ENCODE peak calls at places on chromosome 13, in seven cellular contexts. One of them, this sample, is unnamed.

GRCh38 chr13:67148219-67148583 is 81.9 kb downstream of the PCDH9 start:
- DNase-seq in neural progenitor cell: no peak
- DNase-seq in esophagus squamous epithelium: no peak
- DNase-seq in CD4-positive, alpha-beta memory T cell: no peak
- DNase-seq in CD8-positive, alpha-beta T cell: no peak
- DNase-seq in IMR-90: peak; percentile 68
- DNase-seq in heart left ventricle: no peak
- DNase-seq in this sample: no peak

GRCh38 chr13:41216160-41216559 is 21.8 kb upstream of the KBTBD7 start:
- DNase-seq in heart left ventricle: no peak
- DNase-seq in CD8-positive, alpha-beta T cell: no peak
- DNase-seq in neural progenitor cell: no peak
- DNase-seq in IMR-90: peak; percentile 82
- DNase-seq in esophagus squamous epithelium: no peak
- DNase-seq in CD4-positive, alpha-beta memory T cell: no peak
- DNase-seq in this sample: no peak

GRCh38 chr13:38409771-38410170 is 60.1 kb downstream of the UFM1 start:
- DNase-seq in neural progenitor cell: no peak
- DNase-seq in CD8-positive, alpha-beta T cell: no peak
- DNase-seq in heart left ventricle: no peak
- DNase-seq in IMR-90: no peak
- DNase-seq in CD4-positive, alpha-beta memory T cell: no peak
- DNase-seq in esophagus squamous epithelium: no peak
- DNase-seq in this sample: no peak

GRCh38 chr13:39422845-39423565 is 180.0 kb downstream of the LHFPL6 start:
- DNase-seq in CD8-positive, alpha-beta T cell: no peak
- DNase-seq in neural progenitor cell: no peak
- DNase-seq in heart left ventricle: no peak
- DNase-seq in IMR-90: no peak
- DNase-seq in esophagus squamous epithelium: no peak
- DNase-seq in CD4-positive, alpha-beta memory T cell: no peak
- DNase-seq in this sample: no peak

GRCh38 chr13:41746259-41746658 is 214.7 kb downstream of the VWA8 start:
- DNase-seq in CD8-positive, alpha-beta T cell: no peak
- DNase-seq in heart left ventricle: no peak
- DNase-seq in CD4-positive, alpha-beta memory T cell: no peak
- DNase-seq in IMR-90: peak; percentile 79
- DNase-seq in neural progenitor cell: no peak
- DNase-seq in esophagus squamous epithelium: no peak
- DNase-seq in this sample: no peak

GRCh38 chr13:68551701-68552522 is 1321.8 kb upstream of the PCDH9 start:
- DNase-seq in heart left ventricle: no peak
- DNase-seq in neural progenitor cell: no peak
- DNase-seq in esophagus squamous epithelium: no peak
- DNase-seq in CD4-positive, alpha-beta memory T cell: no peak
- DNase-seq in IMR-90: no peak
- DNase-seq in CD8-positive, alpha-beta T cell: no peak
- DNase-seq in this sample: no peak

GRCh38 chr13:41700790-41701310 is 243.5 kb downstream of the RGCC start:
- DNase-seq in CD8-positive, alpha-beta T cell: no peak
- DNase-seq in CD4-positive, alpha-beta memory T cell: no peak
- DNase-seq in neural progenitor cell: no peak
- DNase-seq in IMR-90: peak; percentile 66
- DNase-seq in heart left ventricle: peak; percentile 38
- DNase-seq in esophagus squamous epithelium: no peak
- DNase-seq in this sample: no peak

GRCh38 chr13:20475927-20476691 is 49.5 kb downstream of the CRYL1 start:
- DNase-seq in esophagus squamous epithelium: no peak
- DNase-seq in heart left ventricle: no peak
- DNase-seq in IMR-90: no peak
- DNase-seq in neural progenitor cell: peak; percentile 26
- DNase-seq in CD8-positive, alpha-beta T cell: peak; percentile 68
- DNase-seq in CD4-positive, alpha-beta memory T cell: peak; percentile 78
- DNase-seq in this sample: peak; percentile 59

GRCh38 chr13:90938848-90939247 is 408.6 kb upstream of the MIR17HG start:
- DNase-seq in IMR-90: no peak
- DNase-seq in heart left ventricle: no peak
- DNase-seq in esophagus squamous epithelium: no peak
- DNase-seq in CD8-positive, alpha-beta T cell: no peak
- DNase-seq in neural progenitor cell: no peak
- DNase-seq in CD4-positive, alpha-beta memory T cell: no peak
- DNase-seq in this sample: no peak

GRCh38 chr13:87094646-87095045 is 576.5 kb upstream of the SLITRK5 start:
- DNase-seq in heart left ventricle: no peak
- DNase-seq in IMR-90: no peak
- DNase-seq in esophagus squamous epithelium: no peak
- DNase-seq in CD4-positive, alpha-beta memory T cell: no peak
- DNase-seq in CD8-positive, alpha-beta T cell: no peak
- DNase-seq in neural progenitor cell: peak; percentile 49
- DNase-seq in this sample: no peak

GRCh38 chr13:24365191-24365590 is 55.8 kb downstream of the C1QTNF9 start:
- DNase-seq in heart left ventricle: no peak
- DNase-seq in IMR-90: no peak
- DNase-seq in neural progenitor cell: no peak
- DNase-seq in CD8-positive, alpha-beta T cell: no peak
- DNase-seq in CD4-positive, alpha-beta memory T cell: no peak
- DNase-seq in esophagus squamous epithelium: no peak
- DNase-seq in this sample: no peak

GRCh38 chr13:110564472-110564985 is 3.0 kb upstream of the RAB20 start:
- DNase-seq in CD8-positive, alpha-beta T cell: no peak
- DNase-seq in IMR-90: no peak
- DNase-seq in CD4-positive, alpha-beta memory T cell: no peak
- DNase-seq in neural progenitor cell: no peak
- DNase-seq in heart left ventricle: no peak
- DNase-seq in esophagus squamous epithelium: no peak
- DNase-seq in this sample: no peak

GRCh38 chr13:30346159-30346788 is 38.9 kb upstream of the KATNAL1 start:
- DNase-seq in CD4-positive, alpha-beta memory T cell: peak; percentile 80
- DNase-seq in neural progenitor cell: no peak
- DNase-seq in esophagus squamous epithelium: no peak
- DNase-seq in CD8-positive, alpha-beta T cell: peak; percentile 65
- DNase-seq in IMR-90: no peak
- DNase-seq in heart left ventricle: no peak
- DNase-seq in this sample: no peak

GRCh38 chr13:60572003-60572792 is 175.2 kb downstream of the TDRD3 start:
- DNase-seq in esophagus squamous epithelium: no peak
- DNase-seq in heart left ventricle: no peak
- DNase-seq in IMR-90: peak; percentile 85
- DNase-seq in CD8-positive, alpha-beta T cell: no peak
- DNase-seq in neural progenitor cell: peak; percentile 20
- DNase-seq in CD4-positive, alpha-beta memory T cell: no peak
- DNase-seq in this sample: no peak

GRCh38 chr13:99339736-99340392 is 32.7 kb upstream of the GPR183 start:
- DNase-seq in CD8-positive, alpha-beta T cell: peak; percentile 69
- DNase-seq in CD4-positive, alpha-beta memory T cell: peak; percentile 71
- DNase-seq in heart left ventricle: no peak
- DNase-seq in esophagus squamous epithelium: no peak
- DNase-seq in neural progenitor cell: no peak
- DNase-seq in IMR-90: peak; percentile 72
- DNase-seq in this sample: no peak

GRCh38 chr13:93788456-93788855 is 561.8 kb downstream of the GPC6 start:
- DNase-seq in heart left ventricle: no peak
- DNase-seq in esophagus squamous epithelium: no peak
- DNase-seq in CD8-positive, alpha-beta T cell: no peak
- DNase-seq in neural progenitor cell: no peak
- DNase-seq in CD4-positive, alpha-beta memory T cell: no peak
- DNase-seq in IMR-90: no peak
- DNase-seq in this sample: no peak

GRCh38 chr13:44843403-44843802 is 145.9 kb downstream of the NUFIP1 start:
- DNase-seq in CD4-positive, alpha-beta memory T cell: no peak
- DNase-seq in CD8-positive, alpha-beta T cell: no peak
- DNase-seq in IMR-90: peak; percentile 34
- DNase-seq in heart left ventricle: no peak
- DNase-seq in neural progenitor cell: no peak
- DNase-seq in esophagus squamous epithelium: no peak
- DNase-seq in this sample: no peak

GRCh38 chr13:67267136-67267535 is 37.0 kb upstream of the PCDH9 start:
- DNase-seq in IMR-90: peak; percentile 35
- DNase-seq in esophagus squamous epithelium: no peak
- DNase-seq in CD8-positive, alpha-beta T cell: no peak
- DNase-seq in heart left ventricle: no peak
- DNase-seq in CD4-positive, alpha-beta memory T cell: no peak
- DNase-seq in neural progenitor cell: no peak
- DNase-seq in this sample: no peak

DNA sequence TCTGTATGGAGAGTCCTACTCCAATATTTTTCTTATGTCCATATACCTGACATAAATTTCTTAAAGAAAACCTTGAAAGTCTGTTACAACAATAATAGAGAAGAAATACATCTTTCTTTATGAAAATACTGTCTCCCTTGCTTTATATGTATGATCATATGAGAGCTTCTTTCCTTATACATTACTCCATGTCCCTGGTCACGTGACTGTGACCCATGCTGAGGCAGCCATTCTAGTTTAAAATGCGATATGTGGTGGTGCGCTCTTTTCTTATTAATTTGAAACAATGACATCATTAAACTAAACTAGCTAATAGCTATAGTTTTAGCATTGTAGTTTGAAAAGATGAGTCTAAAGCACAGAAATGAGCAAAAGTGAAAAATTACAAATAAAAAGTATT is 1120.3 kb upstream of the PRR20A start:
- DNase-seq in esophagus squamous epithelium: no peak
- DNase-seq in neural progenitor cell: no peak
- DNase-seq in CD4-positive, alpha-beta memory T cell: no peak
- DNase-seq in CD8-positive, alpha-beta T cell: no peak
- DNase-seq in heart left ventricle: no peak
- DNase-seq in IMR-90: no peak
- DNase-seq in this sample: no peak
- H3K9me3 ChIP-seq in esophagus squamous epithelium: no peaks in the 10 kb centered on the region
- H3K9me3 ChIP-seq in neural progenitor cell: no peaks in the 10 kb centered on the region
- H3K9me3 ChIP-seq in CD4-positive, alpha-beta memory T cell: peaks cover 4% of the 10 kb centered on the region
- H3K9me3 ChIP-seq in CD8-positive, alpha-beta T cell: no peaks in the 10 kb centered on the region
- H3K9me3 ChIP-seq in heart left ventricle: no peaks in the 10 kb centered on the region
- H3K9me3 ChIP-seq in IMR-90: peaks cover 7% of the 10 kb centered on the region
- H3K9me3 ChIP-seq in this sample: no peaks in the 10 kb centered on the region

GRCh38 chr13:96636310-96636709 is 358.0 kb downstream of the OXGR1 start:
- DNase-seq in IMR-90: no peak
- DNase-seq in heart left ventricle: no peak
- DNase-seq in neural progenitor cell: no peak
- DNase-seq in esophagus squamous epithelium: no peak
- DNase-seq in CD8-positive, alpha-beta T cell: no peak
- DNase-seq in CD4-positive, alpha-beta memory T cell: no peak
- DNase-seq in this sample: no peak
- H3K9me3 ChIP-seq in IMR-90: peaks cover 8% of the 10 kb centered on the region
- H3K9me3 ChIP-seq in heart left ventricle: peaks cover 5% of the 10 kb centered on the region
- H3K9me3 ChIP-seq in neural progenitor cell: no peaks in the 10 kb centered on the region
- H3K9me3 ChIP-seq in esophagus squamous epithelium: no peaks in the 10 kb centered on the region
- H3K9me3 ChIP-seq in CD8-positive, alpha-beta T cell: no peaks in the 10 kb centered on the region
- H3K9me3 ChIP-seq in CD4-positive, alpha-beta memory T cell: no peaks in the 10 kb centered on the region
- H3K9me3 ChIP-seq in this sample: no peaks in the 10 kb centered on the region

GRCh38 chr13:82747331-82747730 is 1134.9 kb downstream of the SLITRK1 start:
- DNase-seq in CD4-positive, alpha-beta memory T cell: no peak
- DNase-seq in IMR-90: no peak
- DNase-seq in heart left ventricle: no peak
- DNase-seq in esophagus squamous epithelium: no peak
- DNase-seq in neural progenitor cell: peak; percentile 78
- DNase-seq in CD8-positive, alpha-beta T cell: no peak
- DNase-seq in this sample: no peak
- H3K9me3 ChIP-seq in CD4-positive, alpha-beta memory T cell: no peaks in the 10 kb centered on the region
- H3K9me3 ChIP-seq in IMR-90: no peaks in the 10 kb centered on the region
- H3K9me3 ChIP-seq in heart left ventricle: no peaks in the 10 kb centered on the region
- H3K9me3 ChIP-seq in esophagus squamous epithelium: no peaks in the 10 kb centered on the region
- H3K9me3 ChIP-seq in neural progenitor cell: no peaks in the 10 kb centered on the region
- H3K9me3 ChIP-seq in CD8-positive, alpha-beta T cell: no peaks in the 10 kb centered on the region
- H3K9me3 ChIP-seq in this sample: no peaks in the 10 kb centered on the region

GRCh38 chr13:114204894-114205293 is 25.8 kb downstream of the CFAP97D2 start:
- DNase-seq in esophagus squamous epithelium: no peak
- DNase-seq in heart left ventricle: no peak
- DNase-seq in CD4-positive, alpha-beta memory T cell: no peak
- DNase-seq in IMR-90: no peak
- DNase-seq in CD8-positive, alpha-beta T cell: no peak
- DNase-seq in neural progenitor cell: no peak
- DNase-seq in this sample: no peak

GRCh38 chr13:114200673-114201005 is 21.6 kb downstream of the CFAP97D2 start:
- DNase-seq in heart left ventricle: no peak
- DNase-seq in CD8-positive, alpha-beta T cell: no peak
- DNase-seq in neural progenitor cell: no peak
- DNase-seq in esophagus squamous epithelium: no peak
- DNase-seq in CD4-positive, alpha-beta memory T cell: no peak
- DNase-seq in IMR-90: peak; percentile 19
- DNase-seq in this sample: no peak

GRCh38 chr13:114199961-114200672 is 21.1 kb downstream of the CFAP97D2 start:
- DNase-seq in IMR-90: no peak
- DNase-seq in heart left ventricle: no peak
- DNase-seq in esophagus squamous epithelium: no peak
- DNase-seq in CD4-positive, alpha-beta memory T cell: no peak
- DNase-seq in CD8-positive, alpha-beta T cell: no peak
- DNase-seq in neural progenitor cell: no peak
- DNase-seq in this sample: no peak

GRCh38 chr13:114202581-114202980 is 23.5 kb downstream of the CFAP97D2 start:
- DNase-seq in heart left ventricle: no peak
- DNase-seq in IMR-90: no peak
- DNase-seq in neural progenitor cell: no peak
- DNase-seq in CD8-positive, alpha-beta T cell: no peak
- DNase-seq in CD4-positive, alpha-beta memory T cell: no peak
- DNase-seq in esophagus squamous epithelium: no peak
- DNase-seq in this sample: no peak

DNA sequence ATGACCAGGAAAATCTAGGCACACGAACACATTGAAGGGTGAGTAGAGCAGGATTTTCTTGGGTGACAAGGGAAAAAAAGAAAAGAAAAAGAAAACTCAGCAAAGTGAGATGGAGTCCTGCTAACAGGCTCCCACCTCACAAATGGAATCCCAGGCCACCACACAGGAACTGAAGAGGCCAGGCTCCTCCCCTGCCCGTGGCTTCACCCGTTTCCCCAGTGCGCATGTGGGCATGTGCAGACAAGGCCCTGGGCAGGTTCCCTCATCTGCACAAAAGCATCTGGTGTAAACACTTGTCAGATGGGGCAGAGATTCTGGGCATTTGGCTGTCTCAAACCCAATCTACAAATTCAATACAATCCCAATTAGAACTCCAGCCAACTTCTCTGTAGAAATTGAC is 24.5 kb downstream of the CFAP97D2 start:
- DNase-seq in neural progenitor cell: no peak
- DNase-seq in IMR-90: no peak
- DNase-seq in heart left ventricle: no peak
- DNase-seq in CD4-positive, alpha-beta memory T cell: no peak
- DNase-seq in CD8-positive, alpha-beta T cell: peak; percentile 55
- DNase-seq in esophagus squamous epithelium: no peak
- DNase-seq in this sample: no peak
- H3K9me3 ChIP-seq in neural progenitor cell: no peaks in the 10 kb centered on the region
- H3K9me3 ChIP-seq in IMR-90: peaks cover 11% of the 10 kb centered on the region
- H3K9me3 ChIP-seq in heart left ventricle: no peaks in the 10 kb centered on the region
- H3K9me3 ChIP-seq in CD4-positive, alpha-beta memory T cell: no peaks in the 10 kb centered on the region
- H3K9me3 ChIP-seq in CD8-positive, alpha-beta T cell: no peaks in the 10 kb centered on the region
- H3K9me3 ChIP-seq in esophagus squamous epithelium: peaks cover 10% of the 10 kb centered on the region
- H3K9me3 ChIP-seq in this sample: no peaks in the 10 kb centered on the region

This sample was measured in T-helper 17 cell.